ENCODE peak calls at places on chromosomes 4 and X, in four cellular contexts. O, C, D and F are unnamed samples.

GRCh38 chrX:71998836-71999509 is 88.3 kb downstream of the NHSL2 start:
- DNase-seq in O (no peak), C (peak; percentile 20), D (no peak), F (peak; percentile 66)

GRCh38 chr4:108060686-108061321 is 71.1 kb downstream of the HADH start:
- DNase-seq in O (no peak), C (no peak), D (no peak), F (no peak)

GRCh38 chrX:35919536-35920309 is at the start of gene CFAP47:
- DNase-seq in O (no peak), C (peak; percentile 20), D (no peak), F (peak; percentile 12)

GRCh38 chr4:147160908-147161513 is 215.3 kb upstream of the TTC29 start:
- DNase-seq in O (no peak), C (peak; percentile 52), D (no peak), F (peak; percentile 62)

GRCh38 chr4:184444953-184445309 is 29.4 kb downstream of the IRF2 start:
- DNase-seq in O (no peak), C (peak; percentile 33), D (peak; percentile 63), F (no peak)

GRCh38 chr4:95510145-95510544 is 38.6 kb downstream of the UNC5C start:
- DNase-seq in O (no peak), C (peak; percentile 62), D (no peak), F (peak; percentile 28)

GRCh38 chrX:124736553-124737240 is 390.3 kb downstream of the SH2D1A start:
- DNase-seq in O (no peak), C (no peak), D (no peak), F (no peak)

GRCh38 chr4:105060628-105061027 is 86.0 kb upstream of the TET2 start:
- DNase-seq in O (no peak), C (peak; percentile 51), D (peak; percentile 67), F (peak; percentile 55)

GRCh38 chr4:101556845-101557244 is 209.5 kb upstream of the PPP3CA start:
- DNase-seq in O (no peak), C (no peak), D (peak; percentile 70), F (no peak)

GRCh38 chr4:52588097-52588496 is 71.0 kb downstream of the USP46 start:
- DNase-seq in O (no peak), C (peak; percentile 29), D (no peak), F (peak; percentile 59)

GRCh38 chrX:112513154-112513553 is 166.6 kb downstream of the LHFPL1 start:
- DNase-seq in O (no peak), C (no peak), D (no peak), F (no peak)

GRCh38 chr4:55854132-55854531 is 684 bp downstream of the EXOC1 start:
- DNase-seq in O (no peak), C (no peak), D (no peak), F (peak; percentile 28)